ENCODE peak calls at places on chromosomes 4 and X, in nine cellular contexts. One of them, this sample, is unnamed.

GRCh38 chr4:41060352-41061318 is 153.7 kb downstream of the APBB2 start:
- DNase-seq in MG63: peak
- DNase-seq in iris pigment epithelial cell: no peak
- DNase-seq in activated CD4-positive, alpha-beta T cell treated with anti-CD3 and anti-CD28 coated beads, Interleukin-2, amount 50 U/mL, for 48 hours: no peak
- DNase-seq in aorta: no peak
- DNase-seq in KBM-7: no peak
- DNase-seq in NCI-H1092 treated with DMSO at 0.1 percent for 48 hours: no peak
- DNase-seq in HCT116: no peak
- DNase-seq in amniotic stem cell: no peak
- DNase-seq in this sample: no peak

GRCh38 chrX:111410451-111410850 is 1.5 kb downstream of the DCX start:
- DNase-seq in MG63: no peak
- DNase-seq in iris pigment epithelial cell: no peak
- DNase-seq in activated CD4-positive, alpha-beta T cell treated with anti-CD3 and anti-CD28 coated beads, Interleukin-2, amount 50 U/mL, for 48 hours: no peak
- DNase-seq in aorta: no peak
- DNase-seq in KBM-7: no peak
- DNase-seq in NCI-H1092 treated with DMSO at 0.1 percent for 48 hours: peak
- DNase-seq in HCT116: no peak
- DNase-seq in amniotic stem cell: no peak
- DNase-seq in this sample: no peak

GRCh38 chrX:70755850-70756249 is 152.7 kb downstream of the TEX11 start:
- DNase-seq in MG63: no peak
- DNase-seq in iris pigment epithelial cell: no peak
- DNase-seq in activated CD4-positive, alpha-beta T cell treated with anti-CD3 and anti-CD28 coated beads, Interleukin-2, amount 50 U/mL, for 48 hours: peak
- DNase-seq in aorta: no peak
- DNase-seq in KBM-7: no peak
- DNase-seq in NCI-H1092 treated with DMSO at 0.1 percent for 48 hours: no peak
- DNase-seq in HCT116: no peak
- DNase-seq in amniotic stem cell: no peak
- DNase-seq in this sample: no peak

GRCh38 chr4:87919951-87920350 is 55.6 kb upstream of the SPP1 start:
- DNase-seq in MG63: no peak
- DNase-seq in iris pigment epithelial cell: no peak
- DNase-seq in activated CD4-positive, alpha-beta T cell treated with anti-CD3 and anti-CD28 coated beads, Interleukin-2, amount 50 U/mL, for 48 hours: no peak
- DNase-seq in aorta: no peak
- DNase-seq in KBM-7: peak
- DNase-seq in NCI-H1092 treated with DMSO at 0.1 percent for 48 hours: no peak
- DNase-seq in HCT116: no peak
- DNase-seq in amniotic stem cell: no peak
- DNase-seq in this sample: no peak

GRCh38 chr4:57575465-57575864 is 465.3 kb upstream of the IGFBP7 start:
- DNase-seq in MG63: no peak
- DNase-seq in iris pigment epithelial cell: no peak
- DNase-seq in activated CD4-positive, alpha-beta T cell treated with anti-CD3 and anti-CD28 coated beads, Interleukin-2, amount 50 U/mL, for 48 hours: no peak
- DNase-seq in aorta: no peak
- DNase-seq in KBM-7: no peak
- DNase-seq in NCI-H1092 treated with DMSO at 0.1 percent for 48 hours: no peak
- DNase-seq in HCT116: no peak
- DNase-seq in amniotic stem cell: no peak
- DNase-seq in this sample: no peak

GRCh38 chr4:62487016-62487415 is 1286.9 kb downstream of the ADGRL3 start:
- DNase-seq in MG63: no peak
- DNase-seq in iris pigment epithelial cell: no peak
- DNase-seq in activated CD4-positive, alpha-beta T cell treated with anti-CD3 and anti-CD28 coated beads, Interleukin-2, amount 50 U/mL, for 48 hours: no peak
- DNase-seq in aorta: no peak
- DNase-seq in KBM-7: no peak
- DNase-seq in NCI-H1092 treated with DMSO at 0.1 percent for 48 hours: no peak
- DNase-seq in HCT116: no peak
- DNase-seq in amniotic stem cell: no peak
- DNase-seq in this sample: no peak

GRCh38 chr4:55186700-55187099 is 61.3 kb upstream of the KDR start:
- DNase-seq in MG63: no peak
- DNase-seq in iris pigment epithelial cell: no peak
- DNase-seq in activated CD4-positive, alpha-beta T cell treated with anti-CD3 and anti-CD28 coated beads, Interleukin-2, amount 50 U/mL, for 48 hours: no peak
- DNase-seq in aorta: no peak
- DNase-seq in KBM-7: no peak
- DNase-seq in NCI-H1092 treated with DMSO at 0.1 percent for 48 hours: no peak
- DNase-seq in HCT116: no peak
- DNase-seq in amniotic stem cell: no peak
- DNase-seq in this sample: no peak

GRCh38 chr4:98430708-98431403 is 169.7 kb downstream of the RAP1GDS1 start:
- DNase-seq in MG63: peak
- DNase-seq in iris pigment epithelial cell: peak
- DNase-seq in activated CD4-positive, alpha-beta T cell treated with anti-CD3 and anti-CD28 coated beads, Interleukin-2, amount 50 U/mL, for 48 hours: no peak
- DNase-seq in aorta: no peak
- DNase-seq in KBM-7: no peak
- DNase-seq in NCI-H1092 treated with DMSO at 0.1 percent for 48 hours: no peak
- DNase-seq in HCT116: peak
- DNase-seq in amniotic stem cell: peak
- DNase-seq in this sample: peak